ENCODE peak calls at places on chromosomes 3 and 15, in seven cellular contexts. G, X, Q, S, N, Z and B are unnamed samples. For H3K4me1, the result is how much of the 10 kb centered on the place peaks cover.

GRCh38 chr15:78195735-78196201 is 38.6 kb downstream of the ACSBG1 start:
- DNase-seq in G (peak), S (peak), Z (peak), X (no peak), N (no peak), Q (peak), B (no peak)

GRCh38 chr3:37453393-37454391 is 279.3 kb upstream of the LRRFIP2 start:
- DNase-seq in Z (peak), G (no peak), X (peak), S (peak), N (no peak), Q (peak), B (peak)

GRCh38 chr3:188298585-188298984 is 144.6 kb downstream of the LPP start:
- DNase-seq in N (no peak), Z (no peak), G (no peak), S (no peak), Q (no peak), X (no peak), B (no peak)

GRCh38 chr3:128505771-128506170 is 12.8 kb upstream of the GATA2 start:
- DNase-seq in X (no peak), N (no peak), S (peak), Z (no peak), Q (no peak), G (no peak), B (no peak)

GRCh38 chr15:52318729-52319500 is 23.3 kb upstream of the MYO5C start:
- DNase-seq in N (no peak), Z (no peak), G (no peak), S (no peak), X (no peak), Q (no peak), B (peak)

GRCh38 chr3:98600412-98601095 is 7.1 kb upstream of the CPOX start:
- DNase-seq in S (no peak), N (no peak), Z (no peak), Q (no peak), X (no peak), G (no peak), B (no peak)

GRCh38 chr3:184694266-184694665 is 17.6 kb downstream of the MAGEF1 start:
- DNase-seq in Q (no peak), N (no peak), G (no peak), X (no peak), Z (no peak), S (peak), B (no peak)

GRCh38 chr3:125512135-125512920 is 7.7 kb downstream of the SNX4 start:
- DNase-seq in S (peak), X (no peak), Z (no peak), Q (no peak), N (no peak), G (no peak), B (no peak)

GRCh38 chr15:94494732-94495131 is 263.4 kb downstream of the MCTP2 start:
- DNase-seq in N (no peak), Q (no peak), Z (no peak), G (no peak), X (no peak), S (no peak), B (no peak)

GRCh38 chr3:121152573-121152972 is 244.6 kb downstream of the STXBP5L start:
- DNase-seq in N (peak), X (no peak), G (peak), S (no peak), Q (peak), Z (no peak), B (no peak)

GRCh38 chr3:186352369-186352768 is 9.7 kb downstream of the DGKG start:
- DNase-seq in N (no peak), X (no peak), S (no peak), G (no peak), Q (no peak), Z (no peak), B (no peak)

DNA sequence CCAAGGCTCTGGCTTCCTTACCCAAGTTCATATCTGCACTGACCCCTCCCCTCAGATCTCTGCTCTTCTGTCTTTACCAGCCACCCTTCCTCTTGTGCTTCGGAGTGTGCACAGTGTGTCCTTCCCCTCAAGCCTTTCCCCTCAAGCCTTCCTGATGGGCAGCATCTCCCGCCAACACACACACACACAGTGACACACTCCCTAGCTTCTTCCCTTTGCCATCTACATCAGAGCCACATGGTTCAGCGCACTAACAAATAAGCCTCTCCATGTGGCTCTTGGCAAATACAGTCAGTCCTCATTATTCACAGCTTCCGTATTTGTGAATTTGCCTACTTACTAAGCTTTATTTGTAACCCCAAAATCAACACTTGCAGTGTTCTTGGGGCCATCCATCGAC is 37.5 kb downstream of the SH3BP5 start:
- DNase-seq in S (no peak), Q (no peak), X (peak), N (no peak), Z (no peak), G (no peak), B (no peak)
- H3K4me1 ChIP-seq in S (under half), Q (under half), X (under half), N (under half), Z (under half), G (under half), B (under half)

DNA sequence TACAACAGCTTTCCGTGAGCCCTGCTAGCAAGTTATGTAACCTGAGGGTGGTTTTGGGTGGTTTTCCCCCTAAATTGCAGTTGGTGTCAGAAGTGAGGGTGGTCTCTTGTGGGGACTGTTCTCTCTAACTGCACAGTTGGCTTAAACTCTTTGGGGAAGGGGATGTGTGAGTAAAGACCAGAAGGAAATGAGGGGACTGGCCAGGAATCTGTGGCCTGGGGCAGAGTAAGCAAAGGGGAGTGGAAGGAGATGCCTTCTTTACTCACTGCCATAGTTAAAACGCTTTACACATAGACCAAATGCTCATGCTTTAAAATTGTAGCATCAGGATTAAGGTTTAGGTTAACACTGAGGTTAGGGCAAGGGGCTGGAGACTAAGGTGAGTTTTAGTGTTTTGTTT is 21.2 kb upstream of the XIRP1 start:
- DNase-seq in G (no peak), Z (no peak), S (no peak), Q (no peak), X (no peak), N (no peak), B (no peak)
- H3K4me1 ChIP-seq in G (under half), Z (under half), S (under half), Q (under half), X (under half), N (under half), B (under half)

GRCh38 chr3:12643010-12643380 is 20.9 kb downstream of the RAF1 start:
- DNase-seq in S (no peak), Q (no peak), X (no peak), Z (no peak), N (no peak), G (no peak), B (no peak)
- H3K4me1 ChIP-seq in S (under half), Q (half or more), X (under half), Z (under half), N (under half), G (under half), B (under half)

GRCh38 chr3:11611271-11611893 is 32.3 kb downstream of the VGLL4 start:
- DNase-seq in Q (no peak), Z (no peak), S (no peak), X (no peak), G (no peak), N (no peak), B (no peak)
- H3K4me1 ChIP-seq in Q (half or more), Z (half or more), S (under half), X (half or more), G (under half), N (under half), B (under half)

GRCh38 chr15:71444032-71444810 is 328.9 kb downstream of the THSD4 start:
- DNase-seq in Z (no peak), Q (no peak), N (no peak), S (peak), X (no peak), G (no peak), B (no peak)

GRCh38 chr15:71440479-71441071 is 325.3 kb downstream of the THSD4 start:
- DNase-seq in G (peak), S (peak), N (peak), Q (peak), X (no peak), Z (no peak), B (no peak)

GRCh38 chr15:71444866-71445590 is 329.8 kb downstream of the THSD4 start:
- DNase-seq in N (no peak), Z (no peak), X (no peak), S (peak), Q (peak), G (no peak), B (no peak)

GRCh38 chr15:71447328-71448250 is 332.3 kb downstream of the THSD4 start:
- DNase-seq in Q (no peak), X (no peak), G (no peak), Z (no peak), S (peak), N (no peak), B (no peak)

GRCh38 chr15:71443538-71443937 is 328.3 kb downstream of the THSD4 start:
- DNase-seq in X (no peak), S (peak), G (peak), N (no peak), Z (peak), Q (peak), B (peak)
- H3K4me1 ChIP-seq in X (under half), S (under half), G (under half), N (under half), Z (under half), Q (under half), B (under half)

GRCh38 chr15:64635486-64635815 is 139.9 kb downstream of the RBPMS2 start:
- DNase-seq in Z (no peak), Q (peak), X (no peak), N (no peak), G (no peak), S (peak), B (peak)

GRCh38 chr15:64634020-64634419 is 141.4 kb downstream of the RBPMS2 start:
- DNase-seq in Q (peak), X (no peak), G (no peak), N (no peak), Z (no peak), S (no peak), B (no peak)

GRCh38 chr15:64636101-64636500 is 139.3 kb downstream of the RBPMS2 start:
- DNase-seq in X (no peak), Q (no peak), Z (no peak), N (no peak), G (no peak), S (no peak), B (no peak)

GRCh38 chr15:64634576-64635485 is 140.6 kb downstream of the RBPMS2 start:
- DNase-seq in Z (no peak), G (no peak), N (peak), S (no peak), X (no peak), Q (peak), B (no peak)

DNA sequence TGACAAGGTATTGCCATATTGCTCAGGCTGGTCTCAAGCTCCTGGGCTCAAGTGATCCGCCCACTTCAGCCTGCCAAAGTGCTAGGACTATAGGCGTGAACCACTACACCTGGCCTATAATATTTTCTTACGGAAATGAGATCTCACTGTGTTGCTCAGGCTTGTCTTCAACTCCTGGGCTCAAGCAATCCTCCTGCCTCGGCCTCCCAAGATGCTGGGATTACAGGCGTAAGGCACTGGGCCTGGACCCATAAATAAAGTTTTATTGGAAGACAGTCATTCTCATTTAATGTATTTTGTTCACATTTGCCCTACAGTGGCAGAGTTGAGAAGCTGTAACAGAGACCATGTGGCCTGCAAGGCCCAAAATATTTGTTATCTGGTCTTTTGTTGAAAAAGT is 142.1 kb downstream of the RBPMS2 start:
- DNase-seq in N (no peak), S (no peak), Q (no peak), X (no peak), G (no peak), Z (no peak), B (no peak)
- H3K4me1 ChIP-seq in N (under half), S (under half), Q (under half), X (under half), G (under half), Z (under half), B (under half)